ENCODE peak calls at places on chromosomes 16 and 17, in four cellular contexts. J is NT2/D1, D is heart left ventricle, H is cardiac muscle cell. R is an unnamed sample.
A peak's percentile ranks its signal among the peaks of the same experiment; 100 is the strongest.

GRCh38 chr16:50810241-50810965 is 68.5 kb downstream of the CYLD start:
- DNase-seq in D (no peak), J (no peak), H (no peak), R (no peak)

GRCh38 chr16:86634290-86634689 is 55.9 kb downstream of the FOXL1 start:
- DNase-seq in J (no peak), H (no peak), D (no peak), R (no peak)

GRCh38 chr16:31186930-31187807 is 7.2 kb downstream of the FUS start:
- DNase-seq in D (no peak), H (no peak), J (no peak), R (no peak)

GRCh38 chr16:9033125-9033830 is 58.2 kb upstream of the HAPSTR1 start:
- DNase-seq in J (peak; percentile 75), H (peak; percentile 62), D (no peak), R (no peak)

GRCh38 chr16:35752773-35753558 is 2293.6 kb downstream of the TP53TG3F start:
- DNase-seq in H (no peak), J (no peak), D (no peak), R (no peak)

GRCh38 chr17:12085076-12085949 is 64.6 kb downstream of the MAP2K4 start:
- DNase-seq in D (no peak), H (no peak), J (no peak), R (no peak)

GRCh38 chr17:82859431-82860403 is 19.9 kb upstream of the ZNF750 start:
- DNase-seq in J (no peak), D (no peak), H (peak; percentile 60), R (no peak)

GRCh38 chr16:19415461-19415860 is 2.2 kb upstream of the TMC5 start:
- DNase-seq in D (no peak), J (no peak), H (no peak), R (no peak)

GRCh38 chr17:76232342-76232741 is 8.0 kb downstream of the RNF157 start:
- DNase-seq in D (no peak), H (no peak), J (no peak), R (no peak)

GRCh38 chr17:62916684-62917571 is 49.1 kb upstream of the TANC2 start:
- DNase-seq in H (peak; percentile 42), D (no peak), J (no peak), R (no peak)

GRCh38 chr16:84650062-84650991 is 2.0 kb downstream of the KLHL36 start:
- DNase-seq in H (no peak), J (no peak), D (no peak), R (no peak)
- H3K27me3 ChIP-seq in H (no peaks in the 10 kb centered on the region), J (peaks cover 23% of the 10 kb centered on the region), D (no peaks in the 10 kb centered on the region), R (no peaks in the 10 kb centered on the region)

GRCh38 chr17:67019809-67020208 is 24.5 kb upstream of the CACNG1 start:
- DNase-seq in J (no peak), H (no peak), D (no peak), R (no peak)

GRCh38 chr17:67018429-67019125 is 25.8 kb upstream of the CACNG1 start:
- DNase-seq in D (no peak), H (peak; percentile 17), J (no peak), R (no peak)

GRCh38 chr17:67019126-67019507 is 25.2 kb upstream of the CACNG1 start:
- DNase-seq in J (no peak), H (no peak), D (no peak), R (no peak)

GRCh38 chr17:67016039-67016762 is 28.2 kb upstream of the CACNG1 start:
- DNase-seq in D (no peak), H (no peak), J (no peak), R (no peak)

DNA sequence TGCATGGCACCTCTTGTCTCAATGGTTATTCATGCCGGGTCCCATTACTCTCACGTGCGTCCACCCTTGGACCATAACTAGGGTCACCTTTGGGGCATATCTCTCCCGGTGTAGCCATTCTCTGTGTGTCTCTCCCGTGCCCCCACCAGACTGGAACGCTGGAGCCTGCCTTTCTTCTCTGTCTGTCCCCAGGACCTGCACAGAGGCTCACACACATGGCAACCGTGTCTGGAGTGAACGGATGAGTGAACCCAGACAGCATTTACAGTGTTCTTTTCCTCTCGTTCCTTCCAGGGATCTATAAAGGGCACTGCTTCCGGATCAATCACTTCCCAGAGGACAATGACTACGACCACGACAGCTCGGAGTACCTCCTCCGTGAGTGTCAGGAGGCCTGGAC is 26.5 kb upstream of the CACNG1 start:
- DNase-seq in D (no peak), J (no peak), H (no peak), R (no peak)
- H3K27me3 ChIP-seq in D (no peaks in the 10 kb centered on the region), J (no peaks in the 10 kb centered on the region), H (no peaks in the 10 kb centered on the region), R (no peaks in the 10 kb centered on the region)

GRCh38 chr17:39626171-39626670 is 531 bp upstream of the PPP1R1B start:
- DNase-seq in J (no peak), D (no peak), H (no peak), R (no peak)
- H3K27me3 ChIP-seq in J (peaks cover 54% of the 10 kb centered on the region), D (peaks cover 32% of the 10 kb centered on the region), H (peaks cover 38% of the 10 kb centered on the region), R (peaks cover 34% of the 10 kb centered on the region)

GRCh38 chr17:77616243-77616731 is 342.2 kb upstream of the TNRC6C start:
- DNase-seq in H (no peak), D (no peak), J (no peak), R (peak; percentile 31)
- H3K27me3 ChIP-seq in H (no peaks in the 10 kb centered on the region), D (no peaks in the 10 kb centered on the region), J (peaks cover 2% of the 10 kb centered on the region), R (peaks cover 4% of the 10 kb centered on the region)

DNA sequence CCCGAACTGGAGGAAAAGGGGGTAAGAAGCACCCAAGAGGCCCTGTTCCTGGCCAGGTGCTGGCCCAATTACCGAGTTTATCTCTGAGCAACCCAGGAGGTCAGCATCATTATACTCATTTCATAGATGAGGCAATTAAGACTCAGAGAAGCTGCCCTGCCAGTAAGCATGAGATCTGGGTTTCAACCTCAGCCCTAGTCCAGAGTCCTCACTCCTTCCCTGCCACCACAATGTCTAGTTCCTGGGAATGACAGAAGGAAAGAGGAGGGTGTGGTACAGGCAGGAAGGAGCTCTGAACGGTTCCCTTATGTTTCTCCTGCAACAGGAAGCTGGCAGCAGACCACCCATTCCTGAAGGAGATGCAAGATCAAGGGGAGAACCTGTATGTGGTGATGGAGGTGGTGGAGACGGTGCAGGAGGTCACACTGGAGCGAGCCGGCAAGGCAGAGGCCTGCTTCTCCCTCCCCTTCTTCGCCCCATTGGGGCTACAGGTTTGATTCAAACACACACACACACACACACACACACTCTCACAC is 7.4 kb downstream of the GSDMA start:
- DNase-seq in D (no peak), H (no peak), J (no peak), R (no peak)
- H3K27me3 ChIP-seq in D (no peaks in the 10 kb centered on the region), H (peaks cover 3% of the 10 kb centered on the region), J (peaks cover 16% of the 10 kb centered on the region), R (no peaks in the 10 kb centered on the region)